ENCODE peak calls at places on chromosome 11, in four cellular contexts. One of them, this sample, is unnamed.

GRCh38 chr11:108973402-108974119 is 308.7 kb downstream of the DDX10 start:
- DNase-seq in hippocampal formation: no peak
- DNase-seq in EH: peak
- DNase-seq in SK-N-DZ: no peak
- DNase-seq in this sample: peak

GRCh38 chr11:75768112-75768908 is at the start of gene DGAT2:
- DNase-seq in hippocampal formation: peak
- DNase-seq in EH: peak
- DNase-seq in SK-N-DZ: peak
- DNase-seq in this sample: no peak

GRCh38 chr11:102799656-102800339 is 1.8 kb upstream of the MMP1 start:
- DNase-seq in hippocampal formation: no peak
- DNase-seq in EH: peak
- DNase-seq in SK-N-DZ: no peak
- DNase-seq in this sample: no peak

GRCh38 chr11:65868076-65868667 is 4.4 kb downstream of the EFEMP2 start:
- DNase-seq in hippocampal formation: no peak
- DNase-seq in EH: no peak
- DNase-seq in SK-N-DZ: peak
- DNase-seq in this sample: no peak

GRCh38 chr11:17643506-17644405 is 75.6 kb upstream of the MYOD1 start:
- DNase-seq in hippocampal formation: no peak
- DNase-seq in EH: no peak
- DNase-seq in SK-N-DZ: no peak
- DNase-seq in this sample: no peak

GRCh38 chr11:20207781-20208621 is 47.7 kb upstream of the DBX1 start:
- DNase-seq in hippocampal formation: no peak
- DNase-seq in EH: no peak
- DNase-seq in SK-N-DZ: no peak
- DNase-seq in this sample: no peak

GRCh38 chr11:96942855-96943254 is 553.0 kb downstream of the JRKL start:
- DNase-seq in hippocampal formation: no peak
- DNase-seq in EH: no peak
- DNase-seq in SK-N-DZ: no peak
- DNase-seq in this sample: no peak

GRCh38 chr11:57646756-57647303 is 2.9 kb downstream of the YPEL4 start:
- DNase-seq in hippocampal formation: no peak
- DNase-seq in EH: no peak
- DNase-seq in SK-N-DZ: peak
- DNase-seq in this sample: no peak

GRCh38 chr11:118915941-118916841 is 9.5 kb downstream of the BCL9L start:
- DNase-seq in hippocampal formation: no peak
- DNase-seq in EH: no peak
- DNase-seq in SK-N-DZ: no peak
- DNase-seq in this sample: no peak

GRCh38 chr11:67409261-67409666 is 5.4 kb downstream of the TBC1D10C start:
- DNase-seq in hippocampal formation: no peak
- DNase-seq in EH: no peak
- DNase-seq in SK-N-DZ: no peak
- DNase-seq in this sample: no peak

GRCh38 chr11:112590778-112591177 is 330.1 kb upstream of the PLET1 start:
- DNase-seq in hippocampal formation: no peak
- DNase-seq in EH: peak
- DNase-seq in SK-N-DZ: no peak
- DNase-seq in this sample: peak

This sample was measured in HFFc6.